ENCODE peak calls at places on chromosomes 12 and 14, in seven cellular contexts. R, Q, U, Y, O, C and K are unnamed samples.

GRCh38 chr12:55724226-55724939 is 4.2 kb downstream of the RDH5 start:
- DNase-seq in C (no peak), U (peak), R (no peak), Y (peak), O (no peak), Q (no peak), K (no peak)

GRCh38 chr14:61388173-61388975 is 67.0 kb downstream of the PRKCH start:
- DNase-seq in Y (peak), Q (peak), O (no peak), U (peak), C (no peak), R (no peak), K (no peak)

GRCh38 chr12:6961278-6961694 is 9.2 kb downstream of the PHB2 start:
- DNase-seq in Q (no peak), O (peak), U (no peak), R (no peak), C (no peak), Y (peak), K (no peak)

GRCh38 chr14:60090864-60091519 is 731 bp upstream of the PCNX4 start:
- DNase-seq in R (peak), U (peak), Q (peak), C (no peak), Y (peak), O (no peak), K (peak)

GRCh38 chr12:3700861-3701260 is 52.0 kb downstream of the CRACR2A start:
- DNase-seq in U (no peak), O (no peak), R (no peak), Q (no peak), C (no peak), Y (peak), K (no peak)

GRCh38 chr14:92728781-92729364 is 19.6 kb downstream of the LGMN start:
- DNase-seq in C (no peak), U (peak), Y (peak), Q (no peak), O (no peak), R (no peak), K (no peak)

GRCh38 chr14:68813318-68813838 is 20.5 kb upstream of the ZFP36L1 start:
- DNase-seq in O (no peak), U (no peak), Y (no peak), R (no peak), Q (no peak), C (no peak), K (no peak)

GRCh38 chr14:96268426-96269358 is 12.7 kb downstream of the BDKRB1 start:
- DNase-seq in Y (peak), U (no peak), R (no peak), O (no peak), Q (no peak), C (no peak), K (peak)

GRCh38 chr14:51727526-51727925 is 75.8 kb downstream of the FRMD6 start:
- DNase-seq in Y (no peak), R (no peak), O (no peak), Q (no peak), U (no peak), C (no peak), K (no peak)

GRCh38 chr12:71186571-71187288 is 28.9 kb upstream of the TSPAN8 start:
- DNase-seq in R (no peak), Y (no peak), Q (no peak), U (no peak), O (no peak), C (no peak), K (no peak)

GRCh38 chr12:6183689-6184441 is 16.3 kb upstream of the CD9 start:
- DNase-seq in O (no peak), U (no peak), Y (peak), Q (no peak), R (no peak), C (no peak), K (no peak)